ENCODE peak calls at places on chromosomes 11 and 22, in six cellular contexts. J is cardiac muscle cell, L is GM23248, X is transverse colon, V is HCT116, M is IMR-90. H is an unnamed sample.

GRCh38 chr22:47165338-47165931 is 403.0 kb downstream of the TBC1D22A start:
- DNase-seq in J (no peak), L (no peak), X (peak), V (no peak), M (no peak), H (no peak)

GRCh38 chr11:80436547-80436946 is 995.7 kb upstream of the TENM4 start:
- DNase-seq in J (no peak), L (no peak), X (no peak), V (no peak), M (no peak), H (no peak)

GRCh38 chr22:38313384-38313955 is 3.8 kb downstream of the CSNK1E start:
- DNase-seq in J (peak), L (peak), X (peak), V (no peak), M (peak), H (peak)

GRCh38 chr22:29110946-29111345 is 38.1 kb downstream of the KREMEN1 start:
- DNase-seq in J (no peak), L (no peak), X (no peak), V (no peak), M (no peak), H (no peak)

GRCh38 chr22:26127126-26127525 is 42.1 kb upstream of the SEZ6L start:
- DNase-seq in J (no peak), L (no peak), X (no peak), V (no peak), M (no peak), H (no peak)

GRCh38 chr11:125995313-125995712 is 49.5 kb downstream of the VSIG10L2 start:
- DNase-seq in J (no peak), L (peak), X (no peak), V (no peak), M (no peak), H (no peak)

GRCh38 chr11:117868815-117869642 is 7.4 kb downstream of the FXYD6 start:
- DNase-seq in J (no peak), L (no peak), X (no peak), V (no peak), M (no peak), H (no peak)

GRCh38 chr11:50074161-50074560 is 41.5 kb downstream of the OR4C45 start:
- DNase-seq in J (no peak), L (no peak), X (no peak), V (no peak), M (no peak), H (no peak)

DNA sequence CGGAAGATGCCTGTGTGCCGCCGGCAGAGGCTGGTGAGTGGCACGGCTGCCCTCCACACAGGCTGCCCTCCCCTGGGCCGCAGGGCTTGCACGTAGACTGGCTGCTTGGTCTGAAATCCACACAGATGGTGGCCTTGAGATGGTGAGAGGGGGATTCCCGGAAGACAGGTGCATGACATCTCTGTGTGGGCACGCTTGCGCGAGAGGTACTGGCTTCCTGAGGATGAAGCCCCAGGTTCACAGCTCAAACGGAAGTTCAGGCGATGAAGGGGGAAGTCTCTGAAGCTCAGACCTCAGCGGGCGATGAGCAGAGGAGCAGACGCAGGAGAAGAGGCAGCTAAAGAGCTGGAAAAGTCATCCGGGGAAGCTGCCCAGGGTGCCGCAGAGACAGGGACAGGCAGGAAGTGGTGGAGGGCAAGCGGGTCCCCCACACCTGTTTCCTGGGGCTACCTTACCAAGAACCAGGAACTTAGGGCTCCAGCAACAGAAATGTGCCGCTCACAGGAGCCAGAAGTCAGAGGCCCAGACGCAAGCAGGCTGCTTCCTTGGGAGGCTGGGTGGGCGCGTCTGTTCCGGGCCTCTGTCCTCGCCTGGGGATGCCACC is 7.2 kb downstream of the CRELD2 start:
- DNase-seq in J (no peak), L (no peak), X (peak), V (no peak), M (no peak), H (no peak)
- H3K4me3 ChIP-seq in J (no peak), L (no peak), X (no peak), V (no peak), M (no peak), H (no peak)

DNA sequence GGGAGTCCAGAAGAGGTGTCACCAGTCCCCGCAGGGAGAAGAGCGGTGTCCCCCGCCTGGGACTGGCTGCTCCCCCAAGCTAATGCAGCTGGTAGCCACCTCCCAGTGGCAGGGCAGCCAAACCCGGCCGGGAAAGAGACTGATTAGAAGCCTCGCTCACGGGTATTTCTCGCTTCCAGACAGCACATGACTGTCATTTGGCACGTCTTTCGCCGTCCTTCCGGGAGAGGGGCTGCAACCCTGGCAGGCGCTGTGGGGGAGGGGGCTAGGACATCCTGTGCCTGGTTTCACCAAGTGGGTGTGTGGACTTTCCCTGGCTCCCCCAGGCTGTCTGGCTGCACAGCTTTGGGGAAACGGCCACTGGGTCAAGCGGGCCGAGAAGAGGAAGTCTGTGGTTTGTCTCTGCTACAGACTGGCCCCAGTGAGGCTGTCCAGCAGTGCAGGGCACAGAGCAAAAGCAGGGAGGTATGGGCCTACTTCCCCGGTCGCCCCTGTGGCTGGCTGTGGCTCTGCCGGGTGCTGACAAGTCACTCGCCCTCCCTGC is 3.8 kb downstream of the CD81 start:
- DNase-seq in J (peak), L (peak), X (peak), V (no peak), M (no peak), H (no peak)
- H3K4me3 ChIP-seq in J (no peak), L (peak), X (peak), V (no peak), M (no peak), H (no peak)

GRCh38 chr22:42720263-42721044 is at the start of gene A4GALT:
- DNase-seq in J (peak), L (peak), X (no peak), V (no peak), M (no peak), H (peak)

GRCh38 chr22:42721045-42721434 is 370 bp upstream of the A4GALT start:
- DNase-seq in J (peak), L (peak), X (no peak), V (no peak), M (no peak), H (no peak)

GRCh38 chr22:42717197-42717967 is 3.3 kb downstream of the A4GALT start:
- DNase-seq in J (peak), L (peak), X (no peak), V (no peak), M (no peak), H (no peak)

GRCh38 chr22:42719656-42720262 is 911 bp downstream of the A4GALT start:
- DNase-seq in J (no peak), L (no peak), X (no peak), V (no peak), M (no peak), H (no peak)

GRCh38 chr22:42719133-42719532 is 1.5 kb downstream of the A4GALT start:
- DNase-seq in J (peak), L (peak), X (no peak), V (no peak), M (no peak), H (no peak)
- H3K4me3 ChIP-seq in J (no peak), L (peak), X (peak), V (peak), M (peak), H (no peak)

DNA sequence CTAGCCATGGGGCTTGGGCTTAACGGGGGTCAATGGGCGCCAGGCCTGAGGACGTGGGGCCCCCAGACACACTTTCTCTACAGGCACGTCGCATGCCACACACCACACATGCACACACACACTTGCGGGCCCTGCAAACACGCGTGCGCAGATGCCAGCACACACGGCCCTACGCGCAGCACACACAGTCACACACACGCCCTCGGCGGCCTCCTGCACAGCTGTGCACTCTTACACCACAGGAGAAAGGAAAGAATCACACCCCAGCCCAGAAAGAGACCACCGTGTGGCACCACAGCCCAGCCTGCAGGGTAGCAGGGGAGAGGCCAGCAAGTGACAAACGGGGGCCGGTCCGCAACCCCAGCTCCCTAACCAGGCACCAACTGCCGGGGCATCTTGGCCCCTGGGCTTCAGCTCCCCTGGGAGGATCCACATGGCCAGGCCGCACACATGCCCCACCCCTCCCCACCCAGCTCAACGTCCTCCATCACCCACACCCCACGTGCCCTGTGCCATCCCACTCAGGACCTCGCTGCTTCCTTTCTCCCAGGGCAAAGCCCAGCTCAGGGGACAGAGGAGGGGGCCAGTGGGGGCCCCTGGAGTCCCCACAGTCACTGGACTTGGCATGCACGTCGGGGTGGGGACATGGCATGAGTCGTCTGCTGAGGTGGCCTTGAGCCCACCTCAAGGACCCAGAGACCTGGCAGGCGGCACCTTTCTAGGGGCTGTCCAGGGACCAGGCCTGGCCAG is 26.3 kb upstream of the TH start:
- DNase-seq in J (no peak), L (no peak), X (no peak), V (no peak), M (no peak), H (no peak)
- H3K4me3 ChIP-seq in J (no peak), L (no peak), X (no peak), V (no peak), M (no peak), H (no peak)

GRCh38 chr11:41246399-41246745 is 213.1 kb downstream of the LRRC4C start:
- DNase-seq in J (no peak), L (no peak), X (no peak), V (no peak), M (no peak), H (no peak)

GRCh38 chr11:41245704-41246398 is 213.6 kb downstream of the LRRC4C start:
- DNase-seq in J (no peak), L (no peak), X (no peak), V (no peak), M (no peak), H (no peak)

GRCh38 chr11:41245184-41245583 is 214.3 kb downstream of the LRRC4C start:
- DNase-seq in J (no peak), L (no peak), X (no peak), V (no peak), M (no peak), H (no peak)

GRCh38 chr11:41256060-41256459 is 203.4 kb downstream of the LRRC4C start:
- DNase-seq in J (no peak), L (no peak), X (no peak), V (no peak), M (no peak), H (no peak)

DNA sequence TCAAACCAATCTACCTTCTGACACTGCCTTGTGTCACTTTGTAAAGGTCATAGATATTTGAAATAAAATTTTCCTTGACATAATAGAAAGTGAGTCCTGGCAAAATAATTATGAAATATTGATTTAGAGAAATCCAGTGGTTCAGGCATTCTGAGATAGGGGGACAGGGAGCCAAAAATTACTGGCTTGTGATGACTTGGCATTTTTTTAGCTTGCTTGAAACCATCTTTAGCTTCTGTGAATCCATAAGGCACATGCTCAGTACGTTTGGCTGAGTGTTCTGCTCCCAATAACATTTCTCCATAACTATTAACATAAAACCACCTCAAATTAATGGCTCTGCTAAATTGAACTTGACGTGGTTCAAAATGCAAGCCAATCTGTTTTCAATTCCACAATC is 209.0 kb downstream of the LRRC4C start:
- DNase-seq in J (no peak), L (no peak), X (no peak), V (no peak), M (no peak), H (no peak)
- H3K4me3 ChIP-seq in J (no peak), L (no peak), X (no peak), V (no peak), M (no peak), H (no peak)

DNA sequence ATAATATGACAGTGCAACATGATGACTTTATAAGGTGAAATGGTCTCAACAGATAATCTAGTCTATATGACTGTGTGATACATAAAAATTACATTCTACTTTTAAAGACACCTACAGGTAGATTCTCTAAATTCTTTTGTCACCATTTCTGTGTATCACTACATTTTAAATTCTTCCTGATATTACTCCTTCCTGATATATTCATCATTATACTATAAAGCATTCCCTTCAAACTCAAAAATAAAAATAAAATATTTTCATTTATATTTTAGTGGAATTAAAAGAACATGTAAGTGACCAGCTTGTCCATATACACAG is 1062.3 kb downstream of the DLG2 start:
- DNase-seq in J (no peak), L (no peak), X (no peak), V (no peak), M (no peak), H (no peak)
- H3K4me3 ChIP-seq in J (no peak), L (no peak), X (no peak), V (no peak), M (no peak), H (no peak)

GRCh38 chr11:128405693-128406364 is 181.5 kb downstream of the ETS1 start:
- DNase-seq in J (peak), L (peak), X (no peak), V (no peak), M (no peak), H (no peak)
- H3K4me3 ChIP-seq in J (no peak), L (peak), X (no peak), V (no peak), M (no peak), H (no peak)

H was measured in hepatocyte.